ENCODE peak calls at places on chromosomes 3 and 15, in four cellular contexts. One of them, this sample, is unnamed.

GRCh38 chr3:177208746-177209145 is 11.5 kb upstream of the TBL1XR1 start:
- DNase-seq in left ventricle myocardium inferior: no peak
- DNase-seq in body of pancreas: no peak
- DNase-seq in OCI-LY7: no peak
- DNase-seq in this sample: no peak

GRCh38 chr3:10368512-10368911 is 47.6 kb upstream of the SEC13 start:
- DNase-seq in left ventricle myocardium inferior: no peak
- DNase-seq in body of pancreas: no peak
- DNase-seq in OCI-LY7: no peak
- DNase-seq in this sample: no peak

GRCh38 chr3:178750639-178751038 is 214.4 kb downstream of the KCNMB2 start:
- DNase-seq in left ventricle myocardium inferior: no peak
- DNase-seq in body of pancreas: no peak
- DNase-seq in OCI-LY7: no peak
- DNase-seq in this sample: no peak

GRCh38 chr3:141877911-141878310 is 1.5 kb downstream of the ATP1B3 start:
- DNase-seq in left ventricle myocardium inferior: no peak
- DNase-seq in body of pancreas: no peak
- DNase-seq in OCI-LY7: peak; percentile 64
- DNase-seq in this sample: no peak

GRCh38 chr3:159989973-159990846 is 1.6 kb downstream of the IL12A start:
- DNase-seq in left ventricle myocardium inferior: no peak
- DNase-seq in body of pancreas: no peak
- DNase-seq in OCI-LY7: no peak
- DNase-seq in this sample: no peak

GRCh38 chr3:93983408-93983807 is 3.5 kb downstream of the ARL13B start:
- DNase-seq in left ventricle myocardium inferior: no peak
- DNase-seq in body of pancreas: no peak
- DNase-seq in OCI-LY7: no peak
- DNase-seq in this sample: no peak

GRCh38 chr15:51846463-51847230 is 17.2 kb downstream of the TMOD3 start:
- DNase-seq in left ventricle myocardium inferior: no peak
- DNase-seq in body of pancreas: no peak
- DNase-seq in OCI-LY7: no peak
- DNase-seq in this sample: no peak

GRCh38 chr3:79038057-79038456 is 729.7 kb downstream of the ROBO1 start:
- DNase-seq in left ventricle myocardium inferior: no peak
- DNase-seq in body of pancreas: no peak
- DNase-seq in OCI-LY7: no peak
- DNase-seq in this sample: no peak

GRCh38 chr3:67946446-67946845 is 292.0 kb upstream of the SUCLG2 start:
- DNase-seq in left ventricle myocardium inferior: no peak
- DNase-seq in body of pancreas: no peak
- DNase-seq in OCI-LY7: no peak
- DNase-seq in this sample: no peak

GRCh38 chr3:102074951-102075350 is 225.6 kb downstream of the NFKBIZ start:
- DNase-seq in left ventricle myocardium inferior: no peak
- DNase-seq in body of pancreas: no peak
- DNase-seq in OCI-LY7: no peak
- DNase-seq in this sample: no peak

GRCh38 chr15:94864600-94864999 is 633.2 kb downstream of the MCTP2 start:
- DNase-seq in left ventricle myocardium inferior: no peak
- DNase-seq in body of pancreas: no peak
- DNase-seq in OCI-LY7: no peak
- DNase-seq in this sample: no peak

GRCh38 chr3:57927916-57928315 is 80.3 kb upstream of the FLNB start:
- DNase-seq in left ventricle myocardium inferior: no peak
- DNase-seq in body of pancreas: no peak
- DNase-seq in OCI-LY7: no peak
- DNase-seq in this sample: no peak

GRCh38 chr3:172135766-172136729 is 96.7 kb downstream of the FNDC3B start:
- DNase-seq in left ventricle myocardium inferior: no peak
- DNase-seq in body of pancreas: no peak
- DNase-seq in OCI-LY7: no peak
- DNase-seq in this sample: no peak

GRCh38 chr3:139870000-139870675 is 64.8 kb upstream of the CLSTN2 start:
- DNase-seq in left ventricle myocardium inferior: no peak
- DNase-seq in body of pancreas: no peak
- DNase-seq in OCI-LY7: no peak
- DNase-seq in this sample: no peak

GRCh38 chr15:60074181-60074885 is 70.2 kb downstream of the FOXB1 start:
- DNase-seq in left ventricle myocardium inferior: no peak
- DNase-seq in body of pancreas: no peak
- DNase-seq in OCI-LY7: no peak
- DNase-seq in this sample: no peak

GRCh38 chr15:41817781-41818180 is 10.1 kb upstream of the JMJD7 start:
- DNase-seq in left ventricle myocardium inferior: no peak
- DNase-seq in body of pancreas: no peak
- DNase-seq in OCI-LY7: no peak
- DNase-seq in this sample: no peak
- H3K36me3 ChIP-seq in left ventricle myocardium inferior: peaks cover 96% of the 10 kb centered on the region
- H3K36me3 ChIP-seq in body of pancreas: no peaks in the 10 kb centered on the region
- H3K36me3 ChIP-seq in OCI-LY7: no peaks in the 10 kb centered on the region
- H3K36me3 ChIP-seq in this sample: peaks cover 72% of the 10 kb centered on the region

DNA sequence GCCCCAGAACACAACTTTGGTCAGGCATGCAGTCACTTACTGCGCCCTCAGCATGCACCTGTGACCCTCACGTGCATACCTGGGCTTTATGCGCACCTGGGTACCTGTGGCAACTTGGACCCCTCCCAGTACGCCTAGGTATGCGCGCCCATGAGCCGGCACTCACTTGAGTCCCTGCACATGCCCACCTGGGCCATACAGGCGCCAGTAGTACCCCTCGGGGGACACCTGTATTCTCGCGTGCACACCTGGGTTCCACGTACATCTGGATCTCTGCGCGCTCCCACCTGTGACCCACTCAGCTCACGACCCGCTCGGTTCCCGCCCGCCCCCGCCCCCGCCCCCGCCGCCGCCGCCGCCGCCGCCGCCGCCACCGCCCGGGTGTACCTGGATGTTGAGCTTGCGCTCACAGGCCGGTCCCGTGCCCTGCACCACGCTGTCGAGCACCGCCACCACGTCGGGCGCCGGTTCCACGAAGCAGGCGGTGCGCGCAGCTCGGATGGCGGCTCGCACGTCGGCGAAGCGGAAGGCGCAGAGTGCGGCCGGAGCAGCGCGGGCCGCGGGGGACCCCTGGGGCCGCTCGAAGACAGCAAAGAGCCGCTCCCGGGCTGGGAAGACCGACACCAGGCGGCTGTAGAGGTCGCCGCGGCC is 1.4 kb downstream of the PLXND1 start:
- DNase-seq in left ventricle myocardium inferior: no peak
- DNase-seq in body of pancreas: no peak
- DNase-seq in OCI-LY7: no peak
- DNase-seq in this sample: no peak
- H3K27ac ChIP-seq in left ventricle myocardium inferior: peak overlapping the region; percentile 96
- H3K27ac ChIP-seq in body of pancreas: peak overlapping the region; percentile 65
- H3K27ac ChIP-seq in OCI-LY7: no peak overlapping the region
- H3K27ac ChIP-seq in this sample: peak overlapping the region; percentile 78

GRCh38 chr15:84818221-84819131 is 1.3 kb downstream of the ALPK3 start:
- DNase-seq in left ventricle myocardium inferior: no peak
- DNase-seq in body of pancreas: peak; percentile 50
- DNase-seq in OCI-LY7: peak; percentile 11
- DNase-seq in this sample: no peak
- H3K4me1 ChIP-seq in left ventricle myocardium inferior: peaks cover 74% of the 10 kb centered on the region
- H3K4me1 ChIP-seq in body of pancreas: peaks cover 28% of the 10 kb centered on the region
- H3K4me1 ChIP-seq in OCI-LY7: no peaks in the 10 kb centered on the region
- H3K4me1 ChIP-seq in this sample: peaks cover 78% of the 10 kb centered on the region

GRCh38 chr3:45472795-45473194 is 84.4 kb downstream of the LARS2 start:
- DNase-seq in left ventricle myocardium inferior: no peak
- DNase-seq in body of pancreas: no peak
- DNase-seq in OCI-LY7: no peak
- DNase-seq in this sample: no peak
- H3K36me3 ChIP-seq in left ventricle myocardium inferior: peaks cover 28% of the 10 kb centered on the region
- H3K36me3 ChIP-seq in body of pancreas: no peaks in the 10 kb centered on the region
- H3K36me3 ChIP-seq in OCI-LY7: peaks cover 47% of the 10 kb centered on the region
- H3K36me3 ChIP-seq in this sample: peaks cover 6% of the 10 kb centered on the region

DNA sequence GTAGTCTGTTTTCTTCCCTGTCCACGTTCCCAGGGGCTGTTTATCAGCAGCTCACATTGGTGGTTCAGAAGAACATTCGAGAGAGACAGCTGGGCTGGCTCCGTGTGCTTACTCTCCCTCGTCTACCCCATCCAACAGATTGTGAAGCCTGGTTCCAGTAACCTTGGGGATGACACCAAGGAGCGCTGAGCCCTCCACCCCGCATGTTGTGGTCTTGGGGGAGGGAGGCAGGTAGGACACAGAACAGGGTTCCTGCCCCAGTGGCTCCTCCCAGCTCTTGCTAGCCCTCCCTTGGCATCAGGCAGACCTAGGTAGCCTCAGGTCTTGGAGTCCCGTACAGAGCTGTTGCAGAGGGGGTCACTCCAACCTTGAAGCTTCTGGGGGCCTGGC is 33.1 kb downstream of the KLF13 start:
- DNase-seq in left ventricle myocardium inferior: no peak
- DNase-seq in body of pancreas: no peak
- DNase-seq in OCI-LY7: no peak
- DNase-seq in this sample: no peak
- H3K27ac ChIP-seq in left ventricle myocardium inferior: peak overlapping the region; percentile 100
- H3K27ac ChIP-seq in body of pancreas: peak overlapping the region; percentile 98
- H3K27ac ChIP-seq in OCI-LY7: peak overlapping the region; percentile 98
- H3K27ac ChIP-seq in this sample: no peak overlapping the region

DNA sequence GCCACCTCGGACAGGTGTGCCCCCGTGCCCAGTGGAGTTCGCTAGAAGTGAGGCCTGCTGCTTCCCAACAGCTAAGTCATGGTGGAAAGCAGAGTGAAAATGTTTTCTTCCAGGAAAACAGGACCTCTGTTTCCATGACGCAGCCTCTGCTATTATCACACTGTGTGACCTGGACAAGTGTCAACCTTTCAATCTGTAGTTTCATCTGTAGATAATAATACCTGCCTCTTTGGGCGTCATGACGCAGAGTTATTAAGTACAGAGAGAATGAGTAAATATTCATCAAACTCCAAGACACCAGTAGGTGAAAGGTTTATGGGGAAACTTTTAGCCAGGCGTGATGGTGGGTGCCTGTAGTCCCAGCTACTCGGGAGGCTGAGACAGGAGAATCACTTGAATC is 62.3 kb downstream of the TMEM44 start:
- DNase-seq in left ventricle myocardium inferior: no peak
- DNase-seq in body of pancreas: no peak
- DNase-seq in OCI-LY7: no peak
- DNase-seq in this sample: no peak
- H3K4me1 ChIP-seq in left ventricle myocardium inferior: peaks cover 47% of the 10 kb centered on the region
- H3K4me1 ChIP-seq in body of pancreas: peaks cover 16% of the 10 kb centered on the region
- H3K4me1 ChIP-seq in OCI-LY7: no peaks in the 10 kb centered on the region
- H3K4me1 ChIP-seq in this sample: peaks cover 12% of the 10 kb centered on the region

This sample was measured in thoracic aorta.